ENCODE peak calls at places on chromosomes 11 and 22, in nine cellular contexts. N is CD8-positive, alpha-beta T cell; T is GM23338; F is IMR-90; G is mesenchymal stem cell; K is Peyer's patch; W is PC-9; R is uterus; S is heart right ventricle. C is an unnamed sample.

GRCh38 chr22:45934659-45935341 is 42.2 kb downstream of the WNT7B start:
- DNase-seq in N (no peak), T (no peak), F (peak; percentile 91), G (peak; percentile 6), K (no peak), W (peak; percentile 84), R (no peak), S (peak; percentile 35), C (no peak)

GRCh38 chr11:71342951-71343827 is 90.8 kb upstream of the SHANK2 start:
- DNase-seq in N (no peak), T (peak; percentile 91), F (peak; percentile 15), G (peak; percentile 45), K (peak; percentile 61), W (peak; percentile 53), R (no peak), S (no peak), C (no peak)

GRCh38 chr11:130428271-130428670 is at the start of gene ADAMTS8:
- DNase-seq in N (no peak), T (peak; percentile 62), F (no peak), G (no peak), K (no peak), W (no peak), R (no peak), S (no peak), C (no peak)

GRCh38 chr11:1195690-1196515 is 27.0 kb upstream of the MUC5B start:
- DNase-seq in N (no peak), T (no peak), F (no peak), G (no peak), K (peak; percentile 36), W (no peak), R (peak; percentile 9), S (peak; percentile 5), C (no peak)

GRCh38 chr22:39234867-39235687 is 9.7 kb downstream of the PDGFB start:
- DNase-seq in N (no peak), T (no peak), F (no peak), G (no peak), K (peak; percentile 85), W (peak; percentile 95), R (no peak), S (peak; percentile 79), C (no peak)

GRCh38 chr11:32176223-32176811 is 85.4 kb downstream of the RCN1 start:
- DNase-seq in N (peak; percentile 69), T (peak; percentile 88), F (peak; percentile 76), G (peak; percentile 80), K (peak; percentile 57), W (peak; percentile 79), R (peak; percentile 73), S (peak; percentile 27), C (peak; percentile 50)

GRCh38 chr11:20002312-20003216 is 157.7 kb downstream of the DBX1 start:
- DNase-seq in N (no peak), T (no peak), F (no peak), G (no peak), K (no peak), W (no peak), R (no peak), S (no peak), C (no peak)

GRCh38 chr22:18055619-18056160 is 22.1 kb upstream of the PEX26 start:
- DNase-seq in N (no peak), T (no peak), F (no peak), G (no peak), K (no peak), W (no peak), R (no peak), S (no peak), C (no peak)

GRCh38 chr11:114317738-114318137 is 21.5 kb downstream of the NNMT start:
- DNase-seq in N (no peak), T (peak; percentile 92), F (peak; percentile 67), G (peak; percentile 69), K (no peak), W (peak; percentile 8), R (peak; percentile 43), S (peak; percentile 31), C (no peak)

GRCh38 chr11:45104006-45104789 is 42.2 kb upstream of the PRDM11 start:
- DNase-seq in N (no peak), T (no peak), F (no peak), G (no peak), K (no peak), W (no peak), R (no peak), S (no peak), C (no peak)

GRCh38 chr11:115117931-115118479 is 386.2 kb downstream of the CADM1 start:
- DNase-seq in N (no peak), T (no peak), F (no peak), G (no peak), K (no peak), W (no peak), R (no peak), S (no peak), C (no peak)

GRCh38 chr11:69156218-69156639 is 494 bp downstream of the SMIM38 start:
- DNase-seq in N (no peak), T (no peak), F (no peak), G (no peak), K (no peak), W (no peak), R (no peak), S (no peak), C (no peak)

GRCh38 chr11:1708716-1709115 is 11.7 kb downstream of the KRTAP5-6 start:
- DNase-seq in N (no peak), T (no peak), F (no peak), G (no peak), K (no peak), W (no peak), R (no peak), S (no peak), C (no peak)

GRCh38 chr11:63666874-63667273 is 4.3 kb downstream of the ATL3 start:
- DNase-seq in N (no peak), T (no peak), F (peak; percentile 94), G (peak; percentile 90), K (no peak), W (no peak), R (no peak), S (no peak), C (no peak)

GRCh38 chr11:63670077-63670737 is 969 bp downstream of the ATL3 start:
- DNase-seq in N (no peak), T (no peak), F (peak; percentile 45), G (peak; percentile 68), K (no peak), W (no peak), R (no peak), S (no peak), C (no peak)

GRCh38 chr11:63670738-63671321 is 346 bp downstream of the ATL3 start:
- DNase-seq in N (peak; percentile 29), T (peak; percentile 68), F (no peak), G (peak; percentile 65), K (peak; percentile 71), W (peak; percentile 59), R (peak; percentile 56), S (peak; percentile 61), C (no peak)

GRCh38 chr11:63667993-63668392 is 3.2 kb downstream of the ATL3 start:
- DNase-seq in N (no peak), T (no peak), F (peak; percentile 97), G (peak; percentile 89), K (no peak), W (peak; percentile 51), R (no peak), S (no peak), C (no peak)

GRCh38 chr11:63668396-63668795 is 2.8 kb downstream of the ATL3 start:
- DNase-seq in N (no peak), T (no peak), F (no peak), G (no peak), K (no peak), W (no peak), R (no peak), S (no peak), C (no peak)
- H3K4me1 ChIP-seq in N (peaks cover 19% of the 10 kb centered on the region), T (peaks cover 11% of the 10 kb centered on the region), F (peaks cover 21% of the 10 kb centered on the region), G (peaks cover 24% of the 10 kb centered on the region), K (peaks cover 40% of the 10 kb centered on the region), W (peaks cover 59% of the 10 kb centered on the region), R (no peaks in the 10 kb centered on the region), S (peaks cover 40% of the 10 kb centered on the region), C (peaks cover 6% of the 10 kb centered on the region)

GRCh38 chr22:29947410-29948387 is 64.7 kb downstream of the MTMR3 start:
- DNase-seq in N (no peak), T (no peak), F (peak; percentile 47), G (no peak), K (no peak), W (no peak), R (no peak), S (no peak), C (no peak)
- H3K27ac ChIP-seq in N (no peak overlapping the region), T (peak overlapping the region; percentile 26), F (no peak overlapping the region), G (no peak overlapping the region), K (no peak overlapping the region), W (no peak overlapping the region), R (peak overlapping the region; percentile 22), S (no peak overlapping the region), C (no peak overlapping the region)

GRCh38 chr11:76153609-76153949 is 52.7 kb downstream of the WNT11 start:
- DNase-seq in N (no peak), T (no peak), F (peak; percentile 40), G (peak; percentile 35), K (no peak), W (peak; percentile 82), R (no peak), S (no peak), C (no peak)

GRCh38 chr11:76151561-76152085 is 54.7 kb downstream of the WNT11 start:
- DNase-seq in N (no peak), T (no peak), F (no peak), G (no peak), K (peak; percentile 56), W (peak; percentile 29), R (no peak), S (no peak), C (no peak)

GRCh38 chr11:76150141-76150540 is 56.2 kb downstream of the WNT11 start:
- DNase-seq in N (no peak), T (no peak), F (no peak), G (no peak), K (peak; percentile 31), W (no peak), R (no peak), S (no peak), C (no peak)

GRCh38 chr11:76152741-76153608 is 53.3 kb downstream of the WNT11 start:
- DNase-seq in N (no peak), T (no peak), F (no peak), G (no peak), K (peak; percentile 40), W (no peak), R (no peak), S (no peak), C (no peak)

DNA sequence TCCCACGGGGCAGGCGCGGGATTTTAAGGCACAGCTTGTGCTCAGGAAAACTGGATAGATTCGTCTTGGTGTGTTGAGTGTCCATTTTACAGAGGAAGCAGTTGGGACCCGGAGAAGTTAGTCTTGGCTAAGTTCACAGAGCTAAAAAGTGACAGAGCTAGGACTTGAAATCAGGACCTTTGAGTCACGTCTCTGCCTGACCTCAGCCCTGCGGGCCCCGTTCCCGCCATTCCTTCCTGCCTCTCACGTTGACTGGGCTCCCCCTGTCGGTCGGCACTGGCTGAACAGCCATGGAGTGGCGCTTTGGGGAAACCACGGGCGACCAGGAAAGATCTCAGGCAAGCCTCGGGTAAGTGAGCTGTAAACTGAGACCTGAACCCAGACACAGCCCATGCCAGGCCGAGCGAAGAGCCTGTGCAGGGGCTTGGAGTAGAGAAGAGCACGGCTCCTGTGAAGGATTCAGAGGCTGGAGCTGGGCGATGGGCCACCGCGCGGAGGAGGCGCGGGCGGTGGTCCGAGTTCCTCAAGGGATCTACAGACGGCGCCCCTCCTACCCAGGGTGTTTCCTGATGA is 54.1 kb downstream of the WNT11 start:
- DNase-seq in N (peak; percentile 72), T (peak; percentile 91), F (peak; percentile 65), G (peak; percentile 76), K (peak; percentile 91), W (peak; percentile 76), R (peak; percentile 88), S (peak; percentile 93), C (peak; percentile 49)
- H3K4me3 ChIP-seq in N (peak overlapping the region; percentile 28), T (peak overlapping the region; percentile 64), F (no peak overlapping the region), G (peak overlapping the region; percentile 76), K (peak overlapping the region; percentile 43), W (no peak overlapping the region), R (peak overlapping the region; percentile 41), S (peak overlapping the region; percentile 48), C (peak overlapping the region; percentile 40)

GRCh38 chr22:22219140-22219996 is 25.2 kb upstream of the VPREB1 start:
- DNase-seq in N (no peak), T (no peak), F (no peak), G (no peak), K (no peak), W (no peak), R (no peak), S (no peak), C (no peak)
- H3K4me1 ChIP-seq in N (no peaks in the 10 kb centered on the region), T (no peaks in the 10 kb centered on the region), F (no peaks in the 10 kb centered on the region), G (no peaks in the 10 kb centered on the region), K (no peaks in the 10 kb centered on the region), W (no peaks in the 10 kb centered on the region), R (no peaks in the 10 kb centered on the region), S (no peaks in the 10 kb centered on the region), C (no peaks in the 10 kb centered on the region)